ENCODE peak calls at places on chromosome 22, in eight cellular contexts. Z is activated T-helper 9 cell treated with anti-CD3 and anti-CD28 coated beads, Interleukin-2, amount 50 U/mL, for 16 hours; F is psoas muscle; G is stimulated activated CD4-positive, alpha-beta T cell treated with anti-CD3 and anti-CD28 coated beads, Interleukin-1b, Interleukin-23, amount 100 ng/mL, for 1 hour; U is activated CD4-positive, alpha-beta T cell treated with anti-CD3 and anti-CD28 coated beads, Interleukin-2, amount 10 ng/mL, durations not matched to agents 7 days and 5 days; Q is WTC11; A is body of pancreas; O is AG09319. I is an unnamed sample.

GRCh38 chr22:35915477-35916013 is 113.1 kb downstream of the RBFOX2 start:
- DNase-seq in Z (no peak), F (no peak), G (no peak), U (no peak), Q (no peak), A (no peak), O (no peak), I (no peak)

GRCh38 chr22:46684706-46685105 is 53.3 kb downstream of the CERK start:
- DNase-seq in Z (no peak), F (no peak), G (no peak), U (no peak), Q (no peak), A (no peak), O (no peak), I (no peak)

GRCh38 chr22:35910013-35910860 is 118.4 kb downstream of the RBFOX2 start:
- DNase-seq in Z (no peak), F (no peak), G (no peak), U (no peak), Q (no peak), A (no peak), O (no peak), I (no peak)

GRCh38 chr22:17772963-17773605 is 1.2 kb downstream of the BID start:
- DNase-seq in Z (no peak), F (no peak), G (no peak), U (no peak), Q (no peak), A (no peak), O (no peak), I (peak; percentile 63)

GRCh38 chr22:39735776-39736175 is 157.8 kb downstream of the ENTHD1 start:
- DNase-seq in Z (no peak), F (no peak), G (no peak), U (no peak), Q (no peak), A (no peak), O (no peak), I (no peak)

GRCh38 chr22:39170825-39171622 is 18.5 kb upstream of the CBX7 start:
- DNase-seq in Z (peak; percentile 75), F (peak; percentile 87), G (peak; percentile 77), U (peak; percentile 82), Q (peak; percentile 91), A (peak; percentile 88), O (no peak), I (peak; percentile 93)

GRCh38 chr22:29194269-29194668 is 11.4 kb upstream of the EMID1 start:
- DNase-seq in Z (no peak), F (no peak), G (no peak), U (no peak), Q (no peak), A (no peak), O (no peak), I (no peak)

GRCh38 chr22:36826262-36826661 is 9.4 kb upstream of the PVALB start:
- DNase-seq in Z (no peak), F (no peak), G (no peak), U (no peak), Q (no peak), A (no peak), O (no peak), I (no peak)

GRCh38 chr22:46737105-46737975 is 712 bp downstream of the CERK start:
- DNase-seq in Z (peak; percentile 21), F (peak; percentile 49), G (no peak), U (peak; percentile 56), Q (peak; percentile 58), A (peak; percentile 43), O (no peak), I (peak; percentile 35)

GRCh38 chr22:39233736-39234120 is 11.1 kb downstream of the PDGFB start:
- DNase-seq in Z (no peak), F (peak; percentile 58), G (no peak), U (no peak), Q (no peak), A (no peak), O (no peak), I (no peak)

GRCh38 chr22:19086944-19087343 is 35.3 kb downstream of the DGCR2 start:
- DNase-seq in Z (no peak), F (no peak), G (no peak), U (no peak), Q (no peak), A (no peak), O (no peak), I (no peak)

GRCh38 chr22:38782402-38783094 is 11.4 kb downstream of the DNAL4 start:
- DNase-seq in Z (no peak), F (no peak), G (no peak), U (no peak), Q (no peak), A (no peak), O (no peak), I (no peak)

GRCh38 chr22:41425704-41426365 is 20.8 kb downstream of the TOB2 start:
- DNase-seq in Z (no peak), F (no peak), G (no peak), U (peak; percentile 64), Q (no peak), A (no peak), O (no peak), I (no peak)

GRCh38 chr22:38796262-38796957 is 2.5 kb upstream of the DNAL4 start:
- DNase-seq in Z (no peak), F (no peak), G (no peak), U (no peak), Q (no peak), A (no peak), O (no peak), I (no peak)

GRCh38 chr22:47294222-47294532 is 531.7 kb downstream of the TBC1D22A start:
- DNase-seq in Z (no peak), F (no peak), G (no peak), U (no peak), Q (no peak), A (peak; percentile 6), O (no peak), I (no peak)

GRCh38 chr22:41976961-41977566 is 7.8 kb downstream of the SEPTIN3 start:
- DNase-seq in Z (no peak), F (no peak), G (no peak), U (no peak), Q (peak; percentile 40), A (no peak), O (no peak), I (no peak)

GRCh38 chr22:29748248-29748893 is 18.4 kb downstream of the ZMAT5 start:
- DNase-seq in Z (no peak), F (no peak), G (no peak), U (no peak), Q (no peak), A (no peak), O (no peak), I (no peak)

GRCh38 chr22:30606455-30607299 is at the start of gene TCN2:
- DNase-seq in Z (no peak), F (peak; percentile 66), G (no peak), U (peak; percentile 36), Q (peak; percentile 89), A (peak; percentile 65), O (peak; percentile 39), I (peak; percentile 68)

GRCh38 chr22:20782083-20782482 is 8.2 kb downstream of the SERPIND1 start:
- DNase-seq in Z (no peak), F (no peak), G (no peak), U (no peak), Q (no peak), A (no peak), O (no peak), I (no peak)